ENCODE peak calls at places on chromosomes 12 and 14, in seven cellular contexts. D is effector CD4-positive, alpha-beta T cell; E is activated CD4-positive, CD25-positive, alpha-beta regulatory T cell treated with anti-CD3 and anti-CD28 coated beads, Interleukin-2, amount 50 U/mL, for 72 hours; F is right atrium auricular region; V is left ventricle myocardium inferior; A is hypothalamus; Y is astrocyte of the hippocampus. I is an unnamed sample.

GRCh38 chr12:114201794-114202193 is 204.2 kb downstream of the TBX5 start:
- DNase-seq in A (no peak), F (no peak), Y (no peak), E (no peak), V (no peak), D (no peak), I (no peak)

GRCh38 chr12:52213541-52214420 is 19.3 kb upstream of the KRT7 start:
- DNase-seq in A (peak; percentile 66), F (no peak), Y (peak; percentile 92), D (peak; percentile 29), V (peak; percentile 70), E (peak; percentile 67), I (peak; percentile 72)

GRCh38 chr12:21819678-21820077 is 45.2 kb upstream of the KCNJ8 start:
- DNase-seq in F (no peak), E (no peak), A (no peak), Y (no peak), D (no peak), V (no peak), I (no peak)

GRCh38 chr14:33848706-33849454 is 102.0 kb downstream of the EGLN3 start:
- DNase-seq in D (no peak), E (no peak), V (peak; percentile 46), A (peak; percentile 59), F (no peak), Y (peak; percentile 91), I (peak; percentile 62)

GRCh38 chr12:32671930-32672785 is 6.9 kb upstream of the DNM1L start:
- DNase-seq in A (no peak), Y (peak; percentile 77), E (no peak), V (no peak), F (no peak), D (no peak), I (no peak)

GRCh38 chr12:104520242-104520900 is 63.6 kb downstream of the CHST11 start:
- DNase-seq in D (no peak), V (no peak), E (no peak), A (no peak), F (no peak), Y (no peak), I (no peak)

GRCh38 chr14:70642313-70643235 is 858 bp downstream of the TTC9 start:
- DNase-seq in Y (no peak), E (peak; percentile 54), D (peak; percentile 14), V (no peak), F (no peak), A (peak; percentile 9), I (no peak)

GRCh38 chr14:22370084-22370847 is 218.8 kb downstream of the DAD1 start:
- DNase-seq in E (no peak), Y (peak; percentile 91), V (peak; percentile 35), A (no peak), D (no peak), F (no peak), I (no peak)

GRCh38 chr14:22131749-22132476 is 457.1 kb downstream of the DAD1 start:
- DNase-seq in D (no peak), A (no peak), F (no peak), V (no peak), Y (no peak), E (peak; percentile 32), I (no peak)

GRCh38 chr14:64541971-64542838 is 1.7 kb downstream of the HSPA2 start:
- DNase-seq in E (peak; percentile 35), F (no peak), D (no peak), A (no peak), Y (peak; percentile 11), V (peak; percentile 20), I (no peak)

GRCh38 chr14:41973178-41973577 is 366.5 kb downstream of the LRFN5 start:
- DNase-seq in D (no peak), Y (no peak), V (no peak), A (no peak), E (no peak), F (no peak), I (no peak)